ENCODE peak calls at places on chromosomes 4 and X, in eight cellular contexts. D, V, W, T, X, U, J and R are unnamed samples.

GRCh38 chr4:129950217-129950616 is 854.3 kb downstream of the C4orf33 start:
- DNase-seq in D (no peak), V (no peak), W (no peak), T (no peak), X (no peak), U (no peak), J (no peak), R (no peak)

GRCh38 chr4:2357821-2358745 is 60.4 kb downstream of the ZFYVE28 start:
- DNase-seq in D (no peak), V (peak), W (no peak), T (no peak), X (no peak), U (no peak), J (no peak), R (no peak)

GRCh38 chr4:106690487-106690886 is 321.9 kb upstream of the GIMD1 start:
- DNase-seq in D (no peak), V (no peak), W (no peak), T (no peak), X (no peak), U (peak), J (no peak), R (peak)

GRCh38 chr4:141730805-141731204 is 94.4 kb downstream of the IL15 start:
- DNase-seq in D (no peak), V (no peak), W (no peak), T (no peak), X (no peak), U (no peak), J (no peak), R (no peak)

GRCh38 chrX:41481264-41482109 is 34.3 kb downstream of the NYX start:
- DNase-seq in D (no peak), V (no peak), W (no peak), T (no peak), X (no peak), U (peak), J (peak), R (peak)

GRCh38 chr4:17763931-17764330 is 17.5 kb downstream of the FAM184B start:
- DNase-seq in D (no peak), V (no peak), W (no peak), T (no peak), X (no peak), U (no peak), J (no peak), R (no peak)

GRCh38 chr4:85067342-85067741 is 100.9 kb upstream of the WDFY3 start:
- DNase-seq in D (no peak), V (no peak), W (no peak), T (no peak), X (no peak), U (peak), J (no peak), R (no peak)

GRCh38 chr4:140695483-140695882 is 60.7 kb downstream of the TBC1D9 start:
- DNase-seq in D (no peak), V (no peak), W (no peak), T (no peak), X (no peak), U (no peak), J (no peak), R (no peak)

GRCh38 chrX:24860140-24860539 is 155.6 kb downstream of the ARX start:
- DNase-seq in D (no peak), V (no peak), W (no peak), T (no peak), X (no peak), U (no peak), J (no peak), R (no peak)

GRCh38 chr4:103915224-103915869 is 195.6 kb upstream of the TACR3 start:
- DNase-seq in D (peak), V (no peak), W (no peak), T (no peak), X (peak), U (peak), J (peak), R (peak)

GRCh38 chr4:150176559-150176958 is 98.3 kb downstream of the DCLK2 start:
- DNase-seq in D (peak), V (no peak), W (no peak), T (no peak), X (no peak), U (peak), J (no peak), R (peak)

GRCh38 chrX:120020305-120020704 is 57.2 kb downstream of the RHOXF2B start:
- DNase-seq in D (no peak), V (no peak), W (no peak), T (no peak), X (no peak), U (no peak), J (no peak), R (no peak)

GRCh38 chr4:8293131-8293975 is 23.8 kb downstream of the HTRA3 start:
- DNase-seq in D (no peak), V (peak), W (no peak), T (no peak), X (no peak), U (no peak), J (no peak), R (no peak)

GRCh38 chr4:1516881-1517480 is 110.7 kb upstream of the NKX1-1 start:
- DNase-seq in D (no peak), V (peak), W (no peak), T (no peak), X (no peak), U (no peak), J (no peak), R (no peak)

GRCh38 chr4:22473268-22473667 is 42.6 kb downstream of the ADGRA3 start:
- DNase-seq in D (peak), V (no peak), W (no peak), T (no peak), X (no peak), U (peak), J (no peak), R (peak)

GRCh38 chr4:125225806-125226205 is 88.9 kb upstream of the FAT4 start:
- DNase-seq in D (no peak), V (no peak), W (no peak), T (no peak), X (no peak), U (no peak), J (no peak), R (peak)

DNA sequence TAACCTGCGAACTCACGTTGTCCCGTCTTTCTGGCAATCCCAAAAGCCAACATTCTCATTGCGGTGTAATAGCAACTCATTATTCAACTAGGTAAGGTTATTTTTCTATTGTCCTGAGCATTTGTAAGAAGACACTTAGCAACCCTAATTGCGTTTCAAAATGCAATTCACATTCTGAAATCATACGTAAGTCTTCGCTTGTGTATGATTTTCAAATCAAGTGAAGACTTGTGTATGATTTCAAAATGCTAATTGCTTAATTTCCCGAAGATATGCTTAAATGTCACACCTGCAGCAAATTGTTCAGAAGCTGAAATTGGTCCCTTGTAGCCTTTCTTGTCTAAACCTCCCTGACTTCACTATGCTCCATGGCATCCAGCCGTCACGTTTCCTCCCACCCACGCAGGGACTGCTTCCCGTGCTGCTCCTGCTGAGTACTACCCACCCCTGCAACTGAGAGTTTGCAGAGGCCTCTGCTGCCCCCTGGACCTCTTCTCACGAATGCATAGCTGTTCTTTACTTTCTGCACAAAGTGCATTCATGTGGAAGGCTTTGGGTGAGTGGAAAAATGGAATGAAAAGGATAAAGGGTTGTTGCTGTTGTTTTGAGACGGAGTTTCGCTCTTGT is 40.8 kb upstream of the CLDN24 start:
- DNase-seq in D (no peak), V (no peak), W (no peak), T (no peak), X (no peak), U (peak), J (no peak), R (peak)
- TF ChIP-seq CTCF in D (no peak), V (no peak), W (peak), T (no peak), X (no peak), U (peak), J (no peak), R (peak)

GRCh38 chr4:32117696-32118095 is 1397.5 kb downstream of the PCDH7 start:
- DNase-seq in D (no peak), V (no peak), W (no peak), T (no peak), X (no peak), U (no peak), J (peak), R (no peak)
- TF ChIP-seq CTCF in D (no peak), V (no peak), W (peak), T (no peak), X (no peak), U (peak), J (no peak), R (no peak)

DNA sequence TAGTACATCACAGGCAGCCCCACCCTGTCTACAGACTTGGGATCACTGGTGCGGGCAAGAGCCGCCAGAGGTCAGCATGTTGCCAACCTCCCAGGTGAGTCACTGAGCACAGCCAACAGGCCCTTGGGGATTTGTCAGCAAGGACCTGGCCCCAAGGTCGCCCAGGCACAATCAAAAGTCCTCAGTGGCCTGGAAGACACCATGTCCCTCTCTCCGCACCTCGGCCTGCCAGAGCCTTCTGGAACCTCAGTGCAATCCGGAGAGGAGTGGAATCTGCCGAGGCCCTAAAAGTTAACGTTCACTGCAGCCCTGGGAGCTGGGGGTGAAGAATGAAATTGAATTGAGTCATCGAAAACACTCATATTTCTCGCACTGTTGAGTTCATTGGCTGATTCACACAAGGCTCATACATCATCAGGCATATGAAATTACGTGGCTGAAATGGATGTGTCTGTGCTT is 74.3 kb downstream of the WFS1 start:
- DNase-seq in D (peak), V (peak), W (no peak), T (no peak), X (no peak), U (peak), J (peak), R (no peak)
- TF ChIP-seq CTCF in D (peak), V (no peak), W (no peak), T (peak), X (peak), U (peak), J (peak), R (no peak)

GRCh38 chr4:171181090-171181489 is 632.1 kb upstream of the GALNTL6 start:
- DNase-seq in D (no peak), V (no peak), W (no peak), T (no peak), X (no peak), U (no peak), J (no peak), R (no peak)

GRCh38 chr4:171186700-171187099 is 626.5 kb upstream of the GALNTL6 start:
- DNase-seq in D (no peak), V (no peak), W (no peak), T (no peak), X (no peak), U (no peak), J (no peak), R (no peak)
- TF ChIP-seq CTCF in D (no peak), V (peak), W (no peak), T (no peak), X (peak), U (no peak), J (no peak), R (no peak)

DNA sequence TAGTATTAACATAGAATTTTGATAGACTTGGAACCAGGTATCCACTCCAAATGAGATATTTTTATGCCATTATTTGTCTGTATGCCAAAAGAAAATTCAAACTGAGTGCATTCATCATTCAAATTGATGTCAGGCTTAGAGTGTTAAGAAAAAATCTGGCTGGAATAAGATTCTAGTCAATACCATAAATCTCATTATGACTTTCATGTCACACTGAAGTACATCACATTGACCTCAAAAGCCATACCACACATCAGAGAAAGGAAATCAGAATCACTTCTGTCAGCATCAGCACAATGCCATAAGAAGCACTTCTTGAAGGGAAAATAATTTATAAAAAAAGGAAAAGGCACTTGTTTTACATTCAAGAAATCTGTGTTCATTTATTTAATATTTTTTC is 119.0 kb upstream of the BMP3 start:
- DNase-seq in D (no peak), V (no peak), W (no peak), T (no peak), X (no peak), U (no peak), J (no peak), R (no peak)
- TF ChIP-seq CTCF in D (no peak), V (no peak), W (no peak), T (no peak), X (no peak), U (no peak), J (no peak), R (no peak)

GRCh38 chrX:64571011-64571410 is 175.8 kb upstream of the MTMR8 start:
- DNase-seq in D (no peak), V (no peak), W (no peak), T (no peak), X (no peak), U (no peak), J (no peak), R (no peak)

GRCh38 chrX:64570204-64570603 is 175.0 kb upstream of the MTMR8 start:
- DNase-seq in D (no peak), V (no peak), W (no peak), T (no peak), X (no peak), U (no peak), J (no peak), R (no peak)
- TF ChIP-seq CTCF in D (no peak), V (no peak), W (peak), T (no peak), X (no peak), U (no peak), J (no peak), R (peak)

GRCh38 chrX:152157042-152157441 is 18.7 kb upstream of the MAGEA10 start:
- DNase-seq in D (no peak), V (no peak), W (no peak), T (no peak), X (no peak), U (no peak), J (no peak), R (no peak)

GRCh38 chrX:152155766-152156310 is 17.5 kb upstream of the MAGEA10 start:
- DNase-seq in D (no peak), V (no peak), W (no peak), T (no peak), X (no peak), U (no peak), J (no peak), R (no peak)

GRCh38 chrX:152149648-152150047 is 11.3 kb upstream of the MAGEA10 start:
- DNase-seq in D (no peak), V (no peak), W (no peak), T (no peak), X (no peak), U (no peak), J (no peak), R (no peak)

GRCh38 chrX:152154050-152154449 is 15.7 kb upstream of the MAGEA10 start:
- DNase-seq in D (no peak), V (no peak), W (no peak), T (no peak), X (no peak), U (no peak), J (no peak), R (no peak)
- TF ChIP-seq CTCF in D (no peak), V (no peak), W (no peak), T (no peak), X (no peak), U (no peak), J (no peak), R (no peak)

DNA sequence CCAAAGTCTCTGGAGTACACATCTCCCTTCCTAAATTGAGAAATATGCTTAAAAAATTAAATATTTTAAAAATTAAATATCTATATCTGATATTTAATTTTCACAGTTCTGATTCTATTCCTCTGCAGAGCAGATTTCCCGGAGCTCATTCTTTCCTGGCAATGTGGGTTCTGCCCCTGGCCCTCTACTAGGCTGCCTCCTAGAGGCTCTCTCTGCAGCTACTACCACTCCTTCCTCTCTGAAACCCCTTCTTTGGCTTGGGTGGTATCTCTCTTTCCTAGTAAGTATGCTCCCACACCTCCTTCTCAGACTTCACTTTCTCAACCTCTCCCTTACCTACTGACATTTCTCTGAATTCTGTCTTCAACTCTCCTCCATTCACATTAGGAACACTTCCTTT is 45.3 kb downstream of the RPGR start:
- DNase-seq in D (no peak), V (no peak), W (no peak), T (no peak), X (no peak), U (no peak), J (peak), R (no peak)
- TF ChIP-seq CTCF in D (no peak), V (peak), W (no peak), T (peak), X (no peak), U (peak), J (peak), R (peak)

GRCh38 chr4:76315267-76315918 is 8.9 kb downstream of the STBD1 start:
- DNase-seq in D (no peak), V (no peak), W (no peak), T (no peak), X (no peak), U (no peak), J (no peak), R (no peak)
- TF ChIP-seq CTCF in D (no peak), V (no peak), W (no peak), T (no peak), X (no peak), U (no peak), J (no peak), R (no peak)